ENCODE peak calls at places on chromosomes 1 and 21, in six cellular contexts. D, G, O, Q, I and N are unnamed samples. For H3K4me1, the result is how much of the 10 kb centered on the place peaks cover.

GRCh38 chr21:38476385-38476784 is 21.9 kb downstream of the ERG start:
- DNase-seq in D (no peak), G (no peak), O (no peak), Q (no peak), I (no peak), N (no peak)

GRCh38 chr1:68047659-68048026 is 2.8 kb downstream of the DIRAS3 start:
- DNase-seq in D (no peak), G (no peak), O (no peak), Q (no peak), I (no peak), N (no peak)

GRCh38 chr1:66732407-66733166 is 19.7 kb upstream of the DYNLT5 start:
- DNase-seq in D (no peak), G (no peak), O (no peak), Q (no peak), I (no peak), N (no peak)

GRCh38 chr1:150613061-150613920 is 16.1 kb downstream of the ENSA start:
- DNase-seq in D (no peak), G (peak), O (peak), Q (no peak), I (peak), N (no peak)

GRCh38 chr1:186715887-186716809 is 35.9 kb upstream of the PTGS2 start:
- DNase-seq in D (no peak), G (no peak), O (no peak), Q (no peak), I (no peak), N (no peak)

GRCh38 chr1:163188947-163189346 is 13.8 kb downstream of the RGS5 start:
- DNase-seq in D (no peak), G (no peak), O (no peak), Q (no peak), I (no peak), N (no peak)

GRCh38 chr21:44636209-44637017 is 743 bp upstream of the KRTAP10-10 start:
- DNase-seq in D (no peak), G (no peak), O (no peak), Q (no peak), I (no peak), N (no peak)

GRCh38 chr1:24364975-24365678 is 46.0 kb downstream of the GRHL3 start:
- DNase-seq in D (no peak), G (peak), O (peak), Q (no peak), I (no peak), N (no peak)

GRCh38 chr21:27362249-27362648 is 395.4 kb upstream of the ADAMTS5 start:
- DNase-seq in D (no peak), G (no peak), O (no peak), Q (no peak), I (no peak), N (no peak)

GRCh38 chr1:51369171-51369570 is 38.8 kb upstream of the TTC39A start:
- DNase-seq in D (no peak), G (no peak), O (no peak), Q (no peak), I (no peak), N (no peak)

DNA sequence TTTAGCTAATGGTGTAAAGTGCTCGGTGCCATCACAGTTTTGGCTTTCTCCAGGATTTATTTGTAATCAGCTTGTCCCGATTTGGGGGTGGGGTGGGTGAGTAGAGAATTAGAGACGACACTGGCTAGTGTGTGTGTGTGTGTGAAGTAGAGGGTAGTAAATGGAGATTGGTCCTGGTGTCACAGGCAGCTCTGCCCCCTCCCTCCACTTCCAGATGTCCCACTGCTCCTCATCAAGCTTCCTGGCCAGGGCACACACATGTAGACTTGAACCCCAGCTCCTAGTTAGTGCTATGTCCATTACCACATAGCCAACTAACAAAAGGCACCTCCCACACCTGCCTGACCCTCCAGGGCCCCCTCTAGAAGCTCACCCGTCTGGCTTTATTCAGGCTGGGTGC is 3.2 kb downstream of the TRNP1 start:
- DNase-seq in D (no peak), G (no peak), O (no peak), Q (no peak), I (no peak), N (no peak)
- H3K4me1 ChIP-seq in D (under half), G (under half), O (half or more), Q (under half), I (half or more), N (under half)

DNA sequence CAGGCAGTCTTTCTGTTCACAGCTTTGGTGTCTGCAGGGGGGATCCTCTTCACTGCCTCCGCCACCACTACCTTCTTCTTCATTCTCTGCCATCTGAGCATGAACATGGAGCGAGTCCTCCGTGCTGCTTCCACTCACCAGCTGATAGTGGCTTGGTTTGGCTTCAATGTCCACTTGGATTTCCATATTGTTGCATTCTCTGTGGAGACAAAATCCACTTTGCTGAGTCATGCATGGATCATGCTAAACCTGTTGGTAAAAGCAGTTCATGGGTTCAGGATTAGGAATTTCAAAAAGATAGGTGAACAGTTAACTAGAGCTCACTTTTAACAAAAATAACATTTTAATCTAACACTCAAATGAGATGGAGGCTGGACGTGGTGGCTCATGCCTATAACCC is 27.5 kb downstream of the RNF19B start:
- DNase-seq in D (no peak), G (peak), O (no peak), Q (no peak), I (no peak), N (no peak)
- H3K27ac ChIP-seq in D (no peak), G (no peak), O (no peak), Q (no peak), I (no peak), N (no peak)

GRCh38 chr1:44785501-44786137 is 2.4 kb downstream of the BEST4 start:
- DNase-seq in D (no peak), G (no peak), O (no peak), Q (no peak), I (no peak), N (no peak)

GRCh38 chr1:44783697-44784093 is 4.3 kb downstream of the BEST4 start:
- DNase-seq in D (no peak), G (no peak), O (no peak), Q (no peak), I (peak), N (no peak)

GRCh38 chr1:44786138-44786840 is 1.7 kb downstream of the BEST4 start:
- DNase-seq in D (peak), G (peak), O (no peak), Q (peak), I (peak), N (no peak)

GRCh38 chr1:44784094-44785026 is 3.6 kb downstream of the BEST4 start:
- DNase-seq in D (peak), G (no peak), O (no peak), Q (no peak), I (peak), N (no peak)

GRCh38 chr1:44785027-44785376 is 3.0 kb downstream of the BEST4 start:
- DNase-seq in D (no peak), G (no peak), O (no peak), Q (no peak), I (no peak), N (no peak)
- H3K4me3 ChIP-seq in D (no peak), G (no peak), O (no peak), Q (no peak), I (no peak), N (no peak)

DNA sequence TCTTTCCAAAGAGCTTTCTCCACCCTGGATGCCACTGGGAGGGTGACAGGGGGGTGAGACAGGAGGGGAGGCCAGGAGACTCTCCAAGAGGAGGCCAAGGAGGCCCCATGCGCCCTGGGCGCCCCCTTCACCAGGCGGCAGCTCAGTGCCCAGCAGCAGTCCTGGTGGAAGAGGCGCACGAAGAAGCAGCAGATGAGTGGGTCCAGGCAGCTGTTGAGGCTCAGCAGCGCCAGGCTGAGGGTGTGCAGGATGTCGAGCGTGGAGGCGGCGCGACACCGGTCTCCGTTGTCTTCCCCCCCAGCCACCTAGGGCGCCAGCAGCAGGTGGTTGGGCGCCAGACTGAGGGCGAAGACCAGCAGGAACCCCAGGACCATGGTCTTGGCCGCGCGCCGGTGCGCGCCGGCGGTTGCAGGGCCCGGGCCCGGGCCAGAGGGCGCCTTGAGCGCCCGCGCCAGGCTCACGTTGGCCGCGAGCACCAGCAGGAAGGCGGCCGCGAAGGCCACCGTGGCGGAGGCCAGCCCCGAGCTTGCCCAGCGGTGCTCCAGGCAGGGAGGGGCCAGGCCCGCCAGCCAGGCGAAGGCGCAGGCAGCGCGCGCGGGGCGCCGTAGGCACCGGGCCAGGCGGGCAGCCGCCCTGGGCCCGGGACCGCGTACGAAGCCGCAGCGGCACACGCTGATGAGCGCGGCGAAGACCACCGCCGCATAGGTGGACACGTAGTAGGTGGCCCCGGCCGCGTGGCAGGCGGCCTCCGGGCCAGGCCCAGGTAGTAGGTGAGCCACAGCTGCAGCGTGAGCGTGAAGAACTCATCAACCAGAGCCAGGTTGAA is 8.6 kb downstream of the TMEM35B start:
- DNase-seq in D (no peak), G (no peak), O (no peak), Q (no peak), I (no peak), N (no peak)
- H3K4me1 ChIP-seq in D (under half), G (under half), O (under half), Q (under half), I (under half), N (under half)

DNA sequence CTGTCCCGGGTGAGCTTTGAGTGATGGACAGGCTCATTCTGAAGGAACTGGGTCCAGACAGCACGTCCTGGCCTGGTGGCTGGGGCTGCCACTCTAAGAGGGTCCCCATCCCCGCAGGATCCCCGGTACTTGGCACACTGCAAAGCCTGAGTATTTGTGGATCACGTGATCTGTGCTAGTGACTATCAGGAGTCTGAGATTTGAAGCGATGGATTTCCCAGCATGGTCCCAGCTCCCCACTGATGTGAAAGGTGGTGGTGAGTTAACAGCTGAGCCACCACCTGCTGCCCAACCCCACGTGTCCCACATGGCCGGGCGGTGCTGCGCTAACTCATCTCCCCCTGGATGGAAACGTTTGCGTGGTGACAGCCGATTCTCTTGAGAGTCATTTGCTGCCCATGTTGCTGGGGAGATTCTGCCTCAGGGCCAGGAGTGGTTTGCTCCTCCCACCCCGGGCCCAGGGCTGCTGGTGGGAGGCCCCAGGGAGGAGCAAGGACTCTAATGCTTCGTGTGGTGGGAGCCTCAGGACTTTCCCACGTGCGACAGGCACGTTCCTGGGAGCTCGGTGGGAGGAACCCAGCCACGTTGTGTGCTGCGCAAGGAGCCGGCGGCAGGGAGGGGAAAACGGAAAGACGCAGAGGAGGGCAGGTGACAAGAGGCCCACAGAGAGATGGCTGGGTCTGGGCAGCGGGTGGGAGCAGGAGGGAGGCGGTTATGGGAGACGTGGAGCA is 15.1 kb downstream of the FAAP20 start:
- DNase-seq in D (no peak), G (no peak), O (no peak), Q (no peak), I (no peak), N (no peak)
- H3K27ac ChIP-seq in D (no peak), G (no peak), O (no peak), Q (no peak), I (no peak), N (no peak)